ENCODE peak calls at places on chromosomes 3 and 15, in four cellular contexts. J, S, Y and Q are unnamed samples.

GRCh38 chr3:58490860-58491501 is 915 bp upstream of the KCTD6 start:
- DNase-seq in Y (peak), S (peak), J (no peak), Q (no peak)

GRCh38 chr3:113912551-113913246 is 35.1 kb upstream of the ZDHHC23 start:
- DNase-seq in S (peak), Y (no peak), J (no peak), Q (no peak)

GRCh38 chr15:78112551-78112950 is 18.7 kb downstream of the CIB2 start:
- DNase-seq in S (no peak), J (no peak), Y (peak), Q (no peak)

GRCh38 chr15:99983171-99983891 is 250.1 kb upstream of the LYSMD4 start:
- DNase-seq in J (no peak), S (no peak), Y (no peak), Q (no peak)

GRCh38 chr3:173371848-173372487 is 25.6 kb upstream of the NLGN1 start:
- DNase-seq in S (peak), Y (no peak), J (no peak), Q (no peak)

GRCh38 chr3:111143-112069 is 85.2 kb upstream of the CHL1 start:
- DNase-seq in J (no peak), Y (no peak), S (no peak), Q (no peak)

GRCh38 chr3:109685084-109686079 is 348.0 kb upstream of the DPPA4 start:
- DNase-seq in Y (peak), J (no peak), S (peak), Q (peak)

GRCh38 chr3:171038342-171038741 is 11.8 kb upstream of the SLC2A2 start:
- DNase-seq in Y (no peak), S (no peak), J (no peak), Q (no peak)

GRCh38 chr3:126389112-126389791 is 5.5 kb upstream of the CFAP100 start:
- DNase-seq in Y (peak), S (peak), J (no peak), Q (peak)

GRCh38 chr15:59751552-59752413 is 62.7 kb upstream of the BNIP2 start:
- DNase-seq in J (no peak), S (no peak), Y (no peak), Q (no peak)

GRCh38 chr3:136839556-136839931 is 20.6 kb downstream of the SLC35G2 start:
- DNase-seq in S (no peak), Y (no peak), J (no peak), Q (no peak)

GRCh38 chr3:192038726-192039125 is 577.8 kb downstream of the PYDC2 start:
- DNase-seq in J (no peak), Y (no peak), S (no peak), Q (no peak)

GRCh38 chr15:51708013-51708412 is 26.7 kb downstream of the SCG3 start:
- DNase-seq in J (no peak), S (no peak), Y (no peak), Q (no peak)

GRCh38 chr15:32668942-32669341 is 27.4 kb downstream of the SCG5 start:
- DNase-seq in J (no peak), S (no peak), Y (no peak), Q (no peak)

GRCh38 chr3:152305075-152305474 is 36.3 kb downstream of the MBNL1 start:
- DNase-seq in Y (no peak), S (no peak), J (no peak), Q (no peak)

GRCh38 chr3:59456852-59457485 is 407.1 kb upstream of the CFAP20DC start:
- DNase-seq in J (no peak), S (no peak), Y (no peak), Q (no peak)

GRCh38 chr3:115860766-115861165 is 237.5 kb downstream of the GAP43 start:
- DNase-seq in S (no peak), Y (no peak), J (no peak), Q (no peak)

GRCh38 chr3:117463276-117463675 is 753.7 kb downstream of the TUSC7 start:
- DNase-seq in Y (no peak), J (no peak), S (no peak), Q (no peak)

GRCh38 chr3:147398841-147399534 is 7.4 kb downstream of the ZIC4 start:
- DNase-seq in S (no peak), J (no peak), Y (peak), Q (no peak)

GRCh38 chr3:48090166-48090939 is 74.1 kb upstream of the MAP4 start:
- DNase-seq in J (no peak), Y (no peak), S (no peak), Q (no peak)

GRCh38 chr15:67097893-67098740 is 32.7 kb downstream of the SMAD3 start:
- DNase-seq in Y (no peak), J (no peak), S (peak), Q (no peak)

GRCh38 chr3:143266936-143267335 is 147.4 kb downstream of the CHST2 start:
- DNase-seq in Y (no peak), J (no peak), S (no peak), Q (no peak)

GRCh38 chr15:73283341-73283962 is 85.3 kb downstream of the HCN4 start:
- DNase-seq in S (no peak), J (no peak), Y (no peak), Q (no peak)

GRCh38 chr15:25708391-25708790 is 154.7 kb downstream of the ATP10A start:
- DNase-seq in Y (no peak), S (no peak), J (no peak), Q (no peak)

GRCh38 chr3:15997274-15997943 is 177.1 kb upstream of the GALNT15 start:
- DNase-seq in Y (no peak), S (no peak), J (no peak), Q (no peak)

GRCh38 chr3:128782282-128783146 is 56.5 kb downstream of the RAB7A start:
- DNase-seq in S (no peak), J (no peak), Y (no peak), Q (no peak)
- TF ChIP-seq CTCF in S (no peak), J (no peak), Y (no peak), Q (no peak)

GRCh38 chr3:122773856-122774535 is 19.6 kb downstream of the HSPBAP1 start:
- DNase-seq in S (no peak), J (no peak), Y (no peak), Q (no peak)

GRCh38 chr3:122777077-122777476 is 16.6 kb downstream of the HSPBAP1 start:
- DNase-seq in Y (no peak), S (no peak), J (no peak), Q (no peak)

GRCh38 chr3:122776675-122777074 is 17.0 kb downstream of the HSPBAP1 start:
- DNase-seq in J (no peak), Y (no peak), S (no peak), Q (no peak)

GRCh38 chr3:122772827-122773226 is 20.8 kb downstream of the HSPBAP1 start:
- DNase-seq in S (no peak), J (no peak), Y (no peak), Q (no peak)

DNA sequence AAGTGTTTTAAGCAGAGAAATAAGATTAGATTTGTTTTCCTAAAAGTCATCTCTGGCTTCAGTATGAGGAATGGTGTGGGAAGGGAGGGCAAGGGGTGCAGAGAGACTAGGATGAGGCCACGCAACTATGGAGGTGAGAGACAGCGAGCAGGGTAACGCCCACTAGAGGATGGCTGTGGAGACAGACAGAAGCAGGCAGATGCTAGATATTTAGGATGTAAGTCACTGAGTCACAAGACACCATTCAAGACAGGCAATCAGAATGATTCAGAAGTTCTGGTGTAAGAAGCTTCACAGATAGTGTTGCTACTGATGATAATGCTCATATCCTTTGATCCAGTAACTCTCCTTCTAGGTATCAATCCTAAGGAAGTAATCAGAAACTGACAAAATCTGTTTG is 19.1 kb downstream of the HSPBAP1 start:
- DNase-seq in S (no peak), Y (no peak), J (no peak), Q (no peak)
- TF ChIP-seq CTCF in S (no peak), Y (no peak), J (no peak), Q (no peak)

GRCh38 chr3:129399895-129400357 is 28.5 kb downstream of the EFCAB12 start:
- DNase-seq in Y (no peak), J (no peak), S (peak), Q (no peak)
- TF ChIP-seq CTCF in Y (no peak), J (no peak), S (no peak), Q (no peak)

DNA sequence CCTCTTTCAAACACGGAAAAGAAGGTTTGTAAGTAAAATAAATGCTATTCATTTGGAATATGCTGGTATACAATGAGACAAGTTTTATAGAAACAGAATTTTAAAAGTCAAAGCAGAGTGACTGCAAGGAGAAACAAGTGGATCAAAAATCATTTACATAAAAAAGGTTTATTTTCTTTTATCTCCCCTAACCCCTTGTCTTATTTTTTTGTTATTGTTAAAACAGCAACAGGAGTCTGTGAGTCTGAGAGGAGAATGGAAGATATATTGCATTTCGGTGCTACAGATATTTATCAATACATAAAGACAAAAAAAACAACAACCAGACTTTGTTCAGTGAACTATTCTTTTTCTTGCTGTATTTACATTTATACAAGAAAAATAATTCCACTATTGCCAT is 1116.4 kb downstream of the OTOL1 start:
- DNase-seq in J (no peak), S (no peak), Y (no peak), Q (no peak)
- TF ChIP-seq CTCF in J (no peak), S (no peak), Y (no peak), Q (no peak)

DNA sequence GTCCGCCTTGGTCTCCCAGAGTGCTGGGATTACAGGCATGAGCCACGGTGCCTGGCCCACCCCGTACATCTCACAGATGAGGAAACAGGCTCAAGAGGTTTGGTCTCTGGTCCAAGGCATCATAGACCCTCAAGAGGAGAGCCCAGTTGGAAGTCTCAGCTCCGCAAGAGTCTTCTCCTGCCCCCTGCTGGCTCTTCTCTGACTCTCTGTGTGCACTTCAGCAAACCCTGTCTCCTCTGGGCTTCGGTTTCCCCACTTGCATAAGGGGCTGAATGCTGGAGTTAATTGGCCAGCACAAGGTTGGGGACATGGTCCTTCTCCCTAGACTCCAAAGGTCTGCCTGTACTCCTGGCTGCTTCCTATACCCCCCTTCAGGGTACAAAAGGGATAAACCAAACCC is 3.9 kb downstream of the MST1R start:
- DNase-seq in Y (no peak), S (no peak), J (no peak), Q (no peak)
- TF ChIP-seq CTCF in Y (no peak), S (no peak), J (no peak), Q (no peak)

GRCh38 chr3:141116791-141117190 is 65.6 kb downstream of the SPSB4 start:
- DNase-seq in S (no peak), Y (no peak), J (no peak), Q (no peak)

GRCh38 chr3:141115752-141116541 is 64.8 kb downstream of the SPSB4 start:
- DNase-seq in Y (no peak), J (peak), S (no peak), Q (no peak)

GRCh38 chr3:141112686-141113255 is 61.6 kb downstream of the SPSB4 start:
- DNase-seq in S (no peak), J (peak), Y (no peak), Q (no peak)

GRCh38 chr3:141114179-141114745 is 63.1 kb downstream of the SPSB4 start:
- DNase-seq in Y (no peak), S (no peak), J (peak), Q (no peak)

DNA sequence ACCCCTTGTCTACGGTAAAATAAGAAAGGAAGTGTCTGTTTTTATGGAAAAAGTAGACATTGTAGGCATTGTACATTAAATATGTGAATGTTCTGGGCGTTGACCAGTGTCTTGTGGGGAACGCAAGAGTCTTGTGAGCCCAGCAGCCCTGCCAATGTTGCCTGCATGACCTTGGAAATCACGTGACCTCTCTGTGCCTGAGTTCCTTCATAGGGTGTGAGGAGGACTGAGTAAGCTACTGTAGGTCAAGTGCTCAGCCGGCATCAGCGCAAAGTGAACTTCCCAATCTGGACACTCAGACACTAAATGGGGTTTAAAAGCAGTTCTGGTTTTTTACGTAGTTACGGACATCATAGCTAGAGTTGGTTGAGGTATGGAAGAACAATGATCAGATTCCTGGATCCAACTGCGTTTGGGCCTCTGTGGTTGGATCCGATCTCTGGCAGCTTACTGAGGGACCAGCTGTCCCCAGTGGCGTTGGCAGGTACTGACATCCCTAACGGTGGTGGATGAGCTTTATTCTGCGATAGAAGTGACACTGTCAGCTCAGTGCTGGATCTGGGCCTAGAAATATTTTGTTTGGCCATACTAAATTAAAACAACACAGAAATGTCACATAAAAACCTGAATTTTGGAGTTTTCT is 63.8 kb downstream of the SPSB4 start:
- DNase-seq in Y (no peak), S (no peak), J (peak), Q (no peak)
- TF ChIP-seq CTCF in Y (peak), S (no peak), J (no peak), Q (no peak)